ENCODE peak calls at places on chromosomes 5 and 9, in five cellular contexts. J is H1, S is K562, H is heart left ventricle, K is HCT116. E is an unnamed sample.

GRCh38 chr5:64505769-64506566 is at the start of gene RGS7BP:
- DNase-seq in J (peak; percentile 78), S (no peak), H (peak; percentile 73), K (no peak), E (no peak)

GRCh38 chr5:93417500-93417899 is 163.5 kb downstream of the NR2F1-AS1 start:
- DNase-seq in J (no peak), S (no peak), H (no peak), K (no peak), E (no peak)

GRCh38 chr5:180287404-180287803 is 4.5 kb downstream of the MAPK9 start:
- DNase-seq in J (no peak), S (no peak), H (no peak), K (no peak), E (no peak)

GRCh38 chr5:149063017-149063687 is at the start of gene SH3TC2:
- DNase-seq in J (peak; percentile 53), S (peak; percentile 30), H (peak; percentile 76), K (peak; percentile 72), E (peak; percentile 48)

GRCh38 chr5:1652873-1653707 is 129.3 kb upstream of the LPCAT1 start:
- DNase-seq in J (peak; percentile 56), S (no peak), H (no peak), K (no peak), E (no peak)

GRCh38 chr9:35333551-35333950 is 156.4 kb upstream of the RUSC2 start:
- DNase-seq in J (no peak), S (no peak), H (no peak), K (no peak), E (no peak)

GRCh38 chr9:94606641-94607339 is 13.2 kb upstream of the FBP2 start:
- DNase-seq in J (no peak), S (no peak), H (no peak), K (no peak), E (no peak)

GRCh38 chr5:37667846-37668245 is 172.0 kb downstream of the GDNF start:
- DNase-seq in J (no peak), S (no peak), H (no peak), K (no peak), E (no peak)

GRCh38 chr5:172284275-172284971 is 859 bp upstream of the UBTD2 start:
- DNase-seq in J (peak; percentile 77), S (peak; percentile 28), H (no peak), K (no peak), E (no peak)

GRCh38 chr5:172282277-172283019 is 1.1 kb downstream of the UBTD2 start:
- DNase-seq in J (no peak), S (no peak), H (no peak), K (no peak), E (no peak)

GRCh38 chr5:172283862-172284274 is 304 bp upstream of the UBTD2 start:
- DNase-seq in J (no peak), S (peak; percentile 94), H (peak; percentile 94), K (no peak), E (peak; percentile 67)

GRCh38 chr5:172285226-172286143 is 1.9 kb upstream of the UBTD2 start:
- DNase-seq in J (no peak), S (no peak), H (no peak), K (no peak), E (no peak)

DNA sequence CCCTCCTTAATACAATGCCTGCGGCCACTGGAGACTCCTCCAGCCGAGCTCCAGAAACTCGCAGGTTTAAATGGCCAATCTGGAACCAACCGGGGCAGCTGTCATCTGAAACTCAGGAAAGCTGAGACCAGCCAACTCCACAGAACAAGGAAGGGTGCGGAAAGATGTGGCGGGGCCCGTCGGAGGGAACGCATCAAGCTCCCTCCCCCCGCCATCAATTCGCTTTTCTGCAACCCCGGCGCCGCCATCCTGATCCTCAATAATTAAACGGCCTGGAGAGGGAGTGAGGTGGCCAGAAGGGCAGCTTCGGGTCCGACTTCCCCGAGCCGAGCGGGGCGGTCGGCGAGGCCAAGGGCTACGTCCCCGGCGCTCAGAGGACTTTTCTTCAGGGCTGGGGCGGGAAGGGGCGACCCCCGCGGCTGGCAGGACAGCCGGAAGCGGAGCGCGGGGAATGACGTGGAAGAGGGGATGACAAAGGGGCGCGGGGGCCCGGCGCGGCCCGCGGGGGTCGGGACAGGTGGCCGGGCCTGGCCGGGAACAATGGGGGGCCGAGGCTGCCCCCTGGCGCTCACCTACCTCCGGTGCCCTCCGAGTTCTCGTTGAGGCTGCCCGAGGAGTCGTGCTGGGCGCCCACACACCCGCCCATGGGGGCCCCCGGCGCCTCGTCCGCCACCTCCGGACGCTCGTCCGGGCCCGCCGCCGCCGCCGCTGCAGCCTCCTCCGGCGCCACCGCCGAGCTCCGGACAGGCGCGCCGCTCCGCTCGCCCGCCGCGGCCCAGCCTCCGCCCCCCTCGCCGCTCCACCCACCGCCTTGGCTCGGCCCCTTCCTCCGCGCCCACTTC is at the start of gene UBTD2:
- DNase-seq in J (peak; percentile 88), S (peak; percentile 84), H (peak; percentile 93), K (no peak), E (peak; percentile 81)
- TF ChIP-seq POLR2A in J (peak; percentile 57), S (no peak), H (no peak), K (no peak), E (no peak)

GRCh38 chr5:132481243-132482211 is 9.0 kb downstream of the IRF1 start:
- DNase-seq in J (no peak), S (no peak), H (no peak), K (no peak), E (no peak)
- TF ChIP-seq POLR2A in J (no peak), S (no peak), H (no peak), K (no peak), E (no peak)

GRCh38 chr9:36925033-36925432 is 109.0 kb downstream of the PAX5 start:
- DNase-seq in J (no peak), S (no peak), H (no peak), K (no peak), E (no peak)

GRCh38 chr9:36930941-36931340 is 103.1 kb downstream of the PAX5 start:
- DNase-seq in J (no peak), S (no peak), H (no peak), K (no peak), E (no peak)

GRCh38 chr9:36929350-36929675 is 104.8 kb downstream of the PAX5 start:
- DNase-seq in J (no peak), S (no peak), H (no peak), K (no peak), E (no peak)

GRCh38 chr9:36928670-36929349 is 105.3 kb downstream of the PAX5 start:
- DNase-seq in J (no peak), S (no peak), H (no peak), K (no peak), E (no peak)

DNA sequence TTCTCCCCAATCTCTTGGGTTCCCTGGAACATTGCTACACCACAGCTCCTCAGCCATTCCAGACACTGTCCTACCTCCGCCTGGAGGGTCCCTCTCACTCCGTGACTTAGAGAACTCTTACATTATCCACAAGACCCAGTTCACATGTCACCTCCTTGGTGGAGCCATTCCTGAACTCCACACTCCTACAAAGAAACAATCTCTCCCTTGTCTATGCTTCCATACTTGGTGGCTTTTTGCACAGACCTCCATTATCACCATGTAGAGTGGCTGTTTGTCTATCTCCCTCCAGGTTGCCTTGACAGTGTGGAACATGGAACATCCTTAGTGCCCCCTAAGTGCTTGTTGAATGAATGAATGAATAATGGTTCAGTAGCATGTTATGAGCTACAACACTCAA is 105.9 kb downstream of the PAX5 start:
- DNase-seq in J (no peak), S (no peak), H (no peak), K (no peak), E (no peak)
- TF ChIP-seq POLR2A in J (no peak), S (no peak), H (no peak), K (peak; percentile 76), E (no peak)

GRCh38 chr9:137277329-137278041 is at the start of gene TOR4A:
- DNase-seq in J (peak; percentile 86), S (peak; percentile 94), H (peak; percentile 94), K (peak; percentile 80), E (no peak)
- TF ChIP-seq POLR2A in J (peak; percentile 41), S (peak; percentile 85), H (no peak), K (peak; percentile 31), E (no peak)

GRCh38 chr5:132422720-132423442 is 53.4 kb downstream of the SLC22A5 start:
- DNase-seq in J (no peak), S (peak; percentile 96), H (no peak), K (no peak), E (no peak)
- TF ChIP-seq POLR2A in J (no peak), S (no peak), H (no peak), K (no peak), E (no peak)

GRCh38 chr9:112748041-112748440 is 2.5 kb upstream of the SNX30 start:
- DNase-seq in J (no peak), S (no peak), H (no peak), K (no peak), E (no peak)

GRCh38 chr9:112744177-112744576 is 6.4 kb upstream of the SNX30 start:
- DNase-seq in J (no peak), S (no peak), H (no peak), K (no peak), E (no peak)

GRCh38 chr9:112747094-112747493 is 3.5 kb upstream of the SNX30 start:
- DNase-seq in J (no peak), S (no peak), H (no peak), K (no peak), E (no peak)

DNA sequence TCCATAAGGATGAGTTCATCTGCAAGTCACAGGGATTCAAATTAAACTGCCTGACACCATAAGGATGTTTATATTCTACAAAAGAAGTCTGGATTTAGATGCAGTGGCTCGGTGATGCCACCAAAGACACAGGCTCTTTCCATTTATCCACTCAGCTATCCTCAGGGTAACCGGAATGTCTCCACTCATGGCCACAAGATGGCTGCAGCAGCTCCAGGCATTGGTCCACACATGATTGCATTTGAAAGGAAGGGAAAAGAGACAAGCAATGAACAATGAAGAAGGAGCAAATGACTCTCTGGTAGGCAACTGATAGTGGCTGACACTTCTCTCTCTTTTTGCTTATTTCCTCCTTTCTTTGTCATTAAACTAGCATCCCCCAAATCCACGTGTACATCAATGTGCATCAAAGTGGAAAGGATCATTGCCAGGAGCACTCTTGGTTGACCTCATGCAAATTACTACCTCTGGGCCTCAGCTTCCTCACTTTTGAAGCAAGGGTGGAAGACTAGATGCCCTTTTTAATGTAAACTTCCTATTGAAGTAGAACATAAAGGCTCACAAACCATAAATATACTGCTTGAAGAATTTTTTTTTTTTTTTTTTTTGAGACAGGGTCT is 7.2 kb upstream of the SNX30 start:
- DNase-seq in J (no peak), S (no peak), H (no peak), K (no peak), E (no peak)
- TF ChIP-seq POLR2A in J (no peak), S (no peak), H (no peak), K (no peak), E (no peak)

GRCh38 chr5:150412319-150413175 is at the start of gene CD74:
- DNase-seq in J (peak; percentile 84), S (peak; percentile 45), H (peak; percentile 89), K (no peak), E (peak; percentile 90)
- TF ChIP-seq POLR2A in J (no peak), S (no peak), H (no peak), K (no peak), E (no peak)

GRCh38 chr9:136483589-136484152 is 831 bp upstream of the SEC16A start:
- DNase-seq in J (peak; percentile 98), S (peak; percentile 96), H (peak; percentile 98), K (peak; percentile 67), E (peak; percentile 92)
- TF ChIP-seq POLR2A in J (peak; percentile 81), S (peak; percentile 73), H (no peak), K (peak; percentile 88), E (no peak)

GRCh38 chr5:14501353-14502162 is 80.0 kb upstream of the OTULINL start:
- DNase-seq in J (no peak), S (no peak), H (no peak), K (no peak), E (no peak)
- TF ChIP-seq POLR2A in J (no peak), S (no peak), H (no peak), K (no peak), E (no peak)